ENCODE peak calls at places on chromosomes 13 and 19, in seven cellular contexts. B is stimulated activated CD8-positive, alpha-beta memory T cell treated with anti-CD3 and anti-CD28 coated beads, Interleukin-7, amount 100 ng/mL, for 24 hours; D is substantia nigra; R is C1 segment of cervical spinal cord; V is tibial artery; G is AG09309; H is CD4-positive, alpha-beta memory T cell. P is an unnamed sample.
A peak's percentile ranks its signal among the peaks of the same experiment; 100 is the strongest.

GRCh38 chr19:42270346-42271044 is 1.4 kb downstream of the CIC start:
- DNase-seq in B (no peak), D (no peak), R (no peak), V (peak; percentile 94), G (peak; percentile 76), H (peak; percentile 72), P (peak; percentile 94)

GRCh38 chr19:23071087-23071511 is 45.7 kb upstream of the ZNF730 start:
- DNase-seq in B (no peak), D (no peak), R (no peak), V (no peak), G (no peak), H (no peak), P (no peak)

GRCh38 chr13:112115403-112116091 is 48.6 kb downstream of the SOX1 start:
- DNase-seq in B (no peak), D (no peak), R (no peak), V (no peak), G (no peak), H (no peak), P (no peak)

GRCh38 chr13:37747071-37747612 is 122.4 kb downstream of the TRPC4 start:
- DNase-seq in B (no peak), D (no peak), R (no peak), V (no peak), G (peak; percentile 29), H (no peak), P (peak; percentile 62)

GRCh38 chr19:49499030-49499670 is 2.9 kb downstream of the RPS11 start:
- DNase-seq in B (no peak), D (no peak), R (no peak), V (no peak), G (no peak), H (peak; percentile 43), P (no peak)

GRCh38 chr19:38318595-38319142 is 976 bp upstream of the KCNK6 start:
- DNase-seq in B (no peak), D (no peak), R (no peak), V (no peak), G (no peak), H (no peak), P (peak; percentile 57)

GRCh38 chr19:56639217-56639616 is 3.7 kb upstream of the SMIM17 start:
- DNase-seq in B (no peak), D (no peak), R (no peak), V (no peak), G (no peak), H (no peak), P (no peak)

GRCh38 chr13:40101708-40102359 is 446.4 kb downstream of the COG6 start:
- DNase-seq in B (no peak), D (no peak), R (no peak), V (no peak), G (no peak), H (no peak), P (peak; percentile 65)

GRCh38 chr19:4987692-4988370 is 18.9 kb downstream of the KDM4B start:
- DNase-seq in B (no peak), D (no peak), R (no peak), V (no peak), G (no peak), H (no peak), P (no peak)

GRCh38 chr13:48446454-48446853 is 33.5 kb upstream of the LPAR6 start:
- DNase-seq in B (no peak), D (no peak), R (no peak), V (no peak), G (no peak), H (no peak), P (peak; percentile 62)

GRCh38 chr19:23403581-23404324 is 8.5 kb upstream of the ZNF91 start:
- DNase-seq in B (no peak), D (no peak), R (no peak), V (no peak), G (no peak), H (no peak), P (no peak)

GRCh38 chr13:101917475-101917810 is 465.0 kb downstream of the ITGBL1 start:
- DNase-seq in B (no peak), D (no peak), R (no peak), V (no peak), G (no peak), H (no peak), P (no peak)

GRCh38 chr19:584240-585001 is 5.3 kb upstream of the HCN2 start:
- DNase-seq in B (peak; percentile 30), D (no peak), R (no peak), V (no peak), G (no peak), H (peak; percentile 70), P (no peak)

GRCh38 chr13:78827471-78827870 is 168.5 kb upstream of the OBI1 start:
- DNase-seq in B (no peak), D (no peak), R (no peak), V (no peak), G (no peak), H (no peak), P (no peak)

GRCh38 chr13:51816604-51817254 is 12.8 kb upstream of the DHRS12 start:
- DNase-seq in B (no peak), D (no peak), R (no peak), V (no peak), G (no peak), H (no peak), P (peak; percentile 76)

GRCh38 chr19:48319647-48320537 is 5.5 kb upstream of the EMP3 start:
- DNase-seq in B (peak; percentile 62), D (peak; percentile 43), R (no peak), V (peak; percentile 88), G (no peak), H (peak; percentile 77), P (peak; percentile 63)

GRCh38 chr13:92716749-92717148 is 509.9 kb upstream of the GPC6 start:
- DNase-seq in B (no peak), D (no peak), R (no peak), V (no peak), G (no peak), H (no peak), P (peak; percentile 2)

GRCh38 chr19:12783226-12783848 is 7.9 kb upstream of the JUNB start:
- DNase-seq in B (no peak), D (no peak), R (no peak), V (no peak), G (no peak), H (peak; percentile 22), P (no peak)

GRCh38 chr19:32876919-32877285 is 7.3 kb upstream of the SLC7A9 start:
- DNase-seq in B (no peak), D (no peak), R (no peak), V (no peak), G (peak; percentile 82), H (no peak), P (no peak)

GRCh38 chr19:49469828-49470614 is 4.0 kb upstream of the FLT3LG start:
- DNase-seq in B (no peak), D (no peak), R (no peak), V (no peak), G (no peak), H (peak; percentile 86), P (no peak)